ENCODE peak calls at places on chromosome 14, in ten cellular contexts. X, F, E, N, S, G, B, P, O and W are unnamed samples.

GRCh38 chr14:54471641-54472040 is 17.1 kb downstream of the GMFB start:
- DNase-seq in X (no peak), F (no peak), E (no peak), N (no peak), S (no peak), G (no peak), B (no peak), P (no peak), O (no peak), W (no peak)

GRCh38 chr14:91755560-91755959 is 23.7 kb upstream of the CATSPERB start:
- DNase-seq in X (no peak), F (no peak), E (peak; percentile 44), N (peak; percentile 59), S (peak; percentile 76), G (no peak), B (no peak), P (no peak), O (no peak), W (no peak)

GRCh38 chr14:80269338-80269935 is 58.1 kb upstream of the DIO2 start:
- DNase-seq in X (no peak), F (no peak), E (no peak), N (peak; percentile 78), S (no peak), G (no peak), B (no peak), P (no peak), O (no peak), W (no peak)

GRCh38 chr14:58362798-58363412 is 32.8 kb upstream of the TOMM20L start:
- DNase-seq in X (no peak), F (no peak), E (no peak), N (peak; percentile 45), S (peak; percentile 41), G (no peak), B (no peak), P (no peak), O (no peak), W (no peak)

GRCh38 chr14:69808919-69809808 is 12.1 kb upstream of the SLC10A1 start:
- DNase-seq in X (no peak), F (no peak), E (no peak), N (no peak), S (peak; percentile 95), G (no peak), B (no peak), P (no peak), O (no peak), W (no peak)

GRCh38 chr14:40841886-40842285 is 764.8 kb upstream of the LRFN5 start:
- DNase-seq in X (no peak), F (no peak), E (no peak), N (no peak), S (no peak), G (no peak), B (no peak), P (no peak), O (no peak), W (no peak)

GRCh38 chr14:54669759-54670630 is 103.1 kb downstream of the SAMD4A start:
- DNase-seq in X (peak; percentile 79), F (no peak), E (peak; percentile 74), N (peak; percentile 66), S (no peak), G (no peak), B (peak; percentile 48), P (no peak), O (no peak), W (no peak)

GRCh38 chr14:105010891-105011291 is 10.0 kb downstream of the CDCA4 start:
- DNase-seq in X (peak; percentile 53), F (no peak), E (no peak), N (no peak), S (no peak), G (no peak), B (no peak), P (no peak), O (no peak), W (no peak)

GRCh38 chr14:102445641-102446040 is 63.9 kb downstream of the ANKRD9 start:
- DNase-seq in X (no peak), F (no peak), E (no peak), N (no peak), S (no peak), G (no peak), B (no peak), P (no peak), O (no peak), W (no peak)

GRCh38 chr14:102440392-102440791 is 69.2 kb downstream of the ANKRD9 start:
- DNase-seq in X (no peak), F (no peak), E (no peak), N (no peak), S (no peak), G (no peak), B (no peak), P (no peak), O (no peak), W (no peak)

GRCh38 chr14:102445066-102445465 is 64.5 kb downstream of the ANKRD9 start:
- DNase-seq in X (no peak), F (no peak), E (no peak), N (no peak), S (no peak), G (no peak), B (no peak), P (no peak), O (no peak), W (no peak)

GRCh38 chr14:102439556-102439955 is 70.0 kb downstream of the ANKRD9 start:
- DNase-seq in X (no peak), F (no peak), E (no peak), N (no peak), S (no peak), G (no peak), B (no peak), P (no peak), O (no peak), W (no peak)

GRCh38 chr14:102442241-102443211 is 67.0 kb downstream of the ANKRD9 start:
- DNase-seq in X (no peak), F (no peak), E (no peak), N (no peak), S (peak; percentile 85), G (no peak), B (no peak), P (no peak), O (no peak), W (no peak)
- H3K27ac ChIP-seq in X (no peak overlapping the region), F (no peak overlapping the region), E (no peak overlapping the region), N (no peak overlapping the region), S (peak overlapping the region; percentile 85), G (no peak overlapping the region), B (no peak overlapping the region), P (no peak overlapping the region), O (no peak overlapping the region), W (no peak overlapping the region)

GRCh38 chr14:67532606-67532997 is 488 bp upstream of the PLEKHH1 start:
- DNase-seq in X (no peak), F (no peak), E (no peak), N (no peak), S (no peak), G (no peak), B (no peak), P (peak; percentile 58), O (no peak), W (no peak)

GRCh38 chr14:67536087-67536486 is 3.0 kb downstream of the PLEKHH1 start:
- DNase-seq in X (no peak), F (no peak), E (no peak), N (no peak), S (no peak), G (no peak), B (no peak), P (peak; percentile 23), O (no peak), W (no peak)

GRCh38 chr14:67529947-67530935 is 2.8 kb upstream of the PLEKHH1 start:
- DNase-seq in X (no peak), F (no peak), E (no peak), N (no peak), S (no peak), G (no peak), B (no peak), P (no peak), O (no peak), W (no peak)

GRCh38 chr14:67533754-67534085 is 630 bp downstream of the PLEKHH1 start:
- DNase-seq in X (no peak), F (no peak), E (no peak), N (no peak), S (no peak), G (no peak), B (no peak), P (no peak), O (no peak), W (no peak)

DNA sequence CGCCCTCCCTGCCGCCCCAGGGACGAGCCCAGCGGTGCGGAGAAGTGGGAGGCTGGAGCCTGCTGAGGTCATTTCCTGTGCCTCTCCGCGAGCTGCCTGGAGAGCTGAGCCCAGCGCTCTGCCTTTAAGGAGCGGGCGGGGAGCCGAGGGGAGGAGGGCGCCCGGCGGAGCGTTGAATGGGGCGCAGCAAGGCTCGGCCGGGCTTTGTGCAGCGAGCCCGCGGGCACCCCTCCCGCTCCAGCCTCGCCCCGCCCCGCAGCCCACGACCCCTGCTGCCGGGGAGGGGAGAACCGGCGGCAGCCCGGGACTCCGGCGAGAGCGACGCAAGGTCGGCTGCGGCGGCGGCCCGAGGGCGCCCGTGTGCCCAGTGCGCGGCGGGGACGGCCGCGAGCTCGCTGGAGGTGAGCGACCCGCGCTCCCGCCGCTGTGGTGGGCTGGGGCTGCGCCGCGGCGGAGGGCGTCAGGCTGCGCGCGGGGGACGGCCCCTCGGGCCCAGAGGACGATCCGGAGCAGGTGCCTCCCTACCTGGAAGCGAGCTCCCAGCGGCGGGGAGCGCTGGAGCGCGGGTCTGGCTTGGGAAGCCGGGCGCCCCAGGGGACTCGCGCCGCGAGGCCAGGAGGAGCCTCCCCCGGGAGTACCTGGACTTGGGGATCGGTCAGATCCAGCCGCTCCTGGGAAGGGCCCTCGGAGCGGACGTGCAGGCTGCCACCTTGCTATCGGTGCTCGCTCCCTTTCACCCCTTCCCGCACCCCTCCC is at the start of gene PLEKHH1:
- DNase-seq in X (peak; percentile 59), F (peak; percentile 93), E (peak; percentile 75), N (peak; percentile 72), S (peak; percentile 49), G (peak; percentile 69), B (peak; percentile 40), P (peak; percentile 91), O (peak; percentile 80), W (no peak)
- TF ChIP-seq CTCF in X (no peak), F (no peak), E (no peak), N (no peak), S (peak; percentile 15), G (no peak), B (no peak), P (peak; percentile 65), O (no peak), W (no peak)

DNA sequence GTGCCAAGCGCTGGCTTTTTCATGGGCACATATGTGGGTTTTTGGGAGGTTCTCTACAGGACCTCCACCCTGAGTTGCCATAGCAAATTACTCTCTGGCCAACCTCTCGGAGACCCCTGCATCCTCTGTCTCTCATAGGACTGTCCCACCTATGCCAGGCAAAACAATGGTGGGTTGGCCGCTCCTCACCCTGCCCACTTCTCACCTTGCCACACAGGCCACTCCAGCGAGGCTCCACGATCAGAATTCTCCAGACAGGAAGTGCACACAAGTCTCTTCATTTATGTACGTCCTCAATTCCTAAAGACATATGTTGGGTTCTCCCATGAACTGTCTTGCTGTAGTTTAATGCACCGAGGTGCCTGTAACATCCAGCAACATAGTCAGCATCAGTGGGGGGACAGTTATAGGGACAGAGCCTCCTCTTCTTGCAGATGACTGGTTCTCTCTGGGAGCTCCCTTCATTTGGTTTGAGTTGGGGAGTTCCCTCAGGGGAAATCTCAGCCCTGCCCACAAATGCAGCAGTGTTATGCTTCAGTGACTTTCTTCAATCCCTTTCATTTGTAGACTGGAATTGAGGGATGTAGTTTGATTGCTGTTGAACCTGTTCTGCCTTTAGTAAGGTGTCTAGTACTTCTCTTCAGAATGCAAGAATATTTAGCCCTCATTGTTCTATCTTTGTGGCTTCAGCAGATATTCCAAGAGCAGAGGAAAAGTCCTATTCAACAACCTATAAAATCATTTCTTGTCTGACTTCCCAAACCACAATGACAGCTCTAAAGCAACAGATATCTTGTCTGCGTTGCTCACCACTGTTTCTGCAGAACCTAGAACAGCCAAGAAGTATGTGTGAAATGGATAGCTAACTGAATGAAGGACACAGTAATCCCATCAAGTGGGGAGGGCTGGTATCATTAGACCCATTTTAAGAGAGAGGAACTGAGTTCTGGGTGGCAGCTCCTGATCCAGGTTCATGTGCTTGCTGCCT is 2.8 kb upstream of the LTBP2 start:
- DNase-seq in X (no peak), F (peak; percentile 37), E (no peak), N (no peak), S (no peak), G (no peak), B (no peak), P (no peak), O (no peak), W (no peak)
- H3K4me3 ChIP-seq in X (no peak overlapping the region), F (no peak overlapping the region), E (no peak overlapping the region), N (no peak overlapping the region), S (no peak overlapping the region), G (no peak overlapping the region), B (no peak overlapping the region), P (no peak overlapping the region), O (no peak overlapping the region), W (no peak overlapping the region)

DNA sequence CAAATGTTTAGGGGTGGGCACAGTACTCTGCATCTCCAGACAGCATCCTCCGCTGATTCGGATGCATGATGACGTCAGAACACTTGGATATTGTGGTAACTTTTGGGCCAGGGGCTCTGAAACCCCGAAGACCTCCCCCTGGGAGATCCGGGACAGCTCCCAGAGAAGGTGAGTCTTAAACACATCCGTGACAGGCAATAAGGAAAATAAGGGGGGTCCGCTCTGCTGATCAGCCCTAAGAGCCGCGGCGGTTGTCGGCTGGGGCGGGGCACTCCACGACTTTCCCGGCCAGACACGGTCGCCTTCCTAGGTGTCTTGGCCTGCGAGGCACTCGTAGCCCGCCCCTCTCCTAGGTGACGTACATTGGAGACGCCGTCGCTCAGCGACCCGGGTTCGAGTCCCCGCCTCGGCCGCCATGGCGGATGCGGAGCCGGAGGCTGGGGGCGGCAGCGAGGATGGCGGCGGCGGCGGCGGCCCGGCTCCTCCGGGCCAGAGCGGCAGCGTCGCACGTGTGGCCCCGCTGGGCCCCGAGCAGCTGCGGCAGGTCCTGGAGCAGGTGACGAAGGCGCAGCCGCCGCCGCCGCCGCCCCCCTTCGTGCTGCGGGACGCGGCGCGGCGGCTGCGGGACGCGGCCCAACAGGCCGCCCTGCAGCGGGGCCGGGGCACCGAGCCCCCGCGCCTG is at the start of gene ZNF839:
- DNase-seq in X (peak; percentile 92), F (peak; percentile 97), E (peak; percentile 89), N (peak; percentile 92), S (peak; percentile 69), G (peak; percentile 91), B (peak; percentile 89), P (peak; percentile 97), O (peak; percentile 93), W (peak; percentile 94)
- H3K27ac ChIP-seq in X (peak within 1 kb of the TSS; percentile 98), F (peak within 1 kb of the TSS; percentile 87), E (peak within 1 kb of the TSS; percentile 97), N (peak within 1 kb of the TSS; percentile 92), S (peak within 1 kb of the TSS; percentile 96), G (peak within 1 kb of the TSS; percentile 96), B (peak within 1 kb of the TSS; percentile 91), P (peak within 1 kb of the TSS; percentile 30), O (peak within 1 kb of the TSS; percentile 97), W (peak within 1 kb of the TSS; percentile 77)